ENCODE peak calls at places on chromosomes 12 and 14, in six cellular contexts. J is body of pancreas, D is erythroblast, I is HCT116, T is heart left ventricle, H is A549. F is an unnamed sample.

GRCh38 chr12:106645465-106646330 is 62.9 kb downstream of the RFX4 start:
- DNase-seq in J (no peak), T (no peak), I (no peak), H (no peak), D (no peak), F (no peak)

GRCh38 chr12:16939871-16940306 is 333.9 kb upstream of the LMO3 start:
- DNase-seq in D (peak; percentile 64), H (peak; percentile 56), I (peak; percentile 78), T (no peak), J (peak; percentile 85), F (peak; percentile 19)

GRCh38 chr14:33796356-33796755 is 154.5 kb downstream of the EGLN3 start:
- DNase-seq in I (no peak), J (no peak), T (no peak), H (no peak), D (no peak), F (no peak)

GRCh38 chr12:26138860-26139259 is 14.0 kb upstream of the BHLHE41 start:
- DNase-seq in T (no peak), D (no peak), J (no peak), H (no peak), I (no peak), F (no peak)

GRCh38 chr14:68986225-68986624 is 7.1 kb upstream of the ACTN1 start:
- DNase-seq in D (no peak), J (no peak), T (no peak), I (no peak), H (no peak), F (no peak)

GRCh38 chr12:65004270-65004669 is 116.8 kb downstream of the WIF1 start:
- DNase-seq in I (no peak), J (no peak), H (no peak), D (no peak), T (no peak), F (no peak)

GRCh38 chr14:55710506-55711041 is 130.6 kb downstream of the KTN1 start:
- DNase-seq in T (no peak), I (no peak), J (no peak), H (no peak), D (no peak), F (no peak)

GRCh38 chr12:19529933-19530630 is 90.8 kb downstream of the AEBP2 start:
- DNase-seq in J (no peak), T (no peak), H (no peak), I (no peak), D (no peak), F (peak; percentile 19)

GRCh38 chr14:104665663-104666522 is 23.5 kb upstream of the INF2 start:
- DNase-seq in T (no peak), H (peak; percentile 86), J (peak; percentile 71), I (peak; percentile 91), D (no peak), F (peak; percentile 67)

GRCh38 chr14:92952497-92953298 is 29.7 kb downstream of the CHGA start:
- DNase-seq in T (peak; percentile 36), I (no peak), H (no peak), D (no peak), J (no peak), F (no peak)

GRCh38 chr14:105879867-105880561 is 353.6 kb downstream of the TMEM121 start:
- DNase-seq in H (no peak), D (no peak), J (no peak), I (no peak), T (no peak), F (no peak)

GRCh38 chr14:31024577-31025334 is 693 bp upstream of the AP4S1 start:
- DNase-seq in H (no peak), T (no peak), D (no peak), J (no peak), I (no peak), F (no peak)

GRCh38 chr12:25459541-25459951 is 93.5 kb downstream of the LMNTD1 start:
- DNase-seq in D (no peak), J (no peak), I (no peak), H (no peak), T (peak; percentile 9), F (no peak)

GRCh38 chr12:109305547-109305946 is 3.5 kb downstream of the FOXN4 start:
- DNase-seq in H (no peak), D (no peak), T (no peak), I (no peak), J (no peak), F (no peak)

GRCh38 chr14:95507174-95507573 is 9.3 kb downstream of the SYNE3 start:
- DNase-seq in H (no peak), I (no peak), D (peak; percentile 24), T (peak; percentile 73), J (peak; percentile 71), F (peak; percentile 90)

GRCh38 chr12:62891805-62892549 is 43.0 kb downstream of the PPM1H start:
- DNase-seq in J (no peak), D (peak; percentile 38), I (no peak), H (no peak), T (no peak), F (no peak)

GRCh38 chr12:117329756-117330155 is 31.7 kb downstream of the NOS1 start:
- DNase-seq in I (no peak), T (no peak), H (no peak), J (no peak), D (no peak), F (no peak)

GRCh38 chr14:75125617-75126016 is 1.2 kb downstream of the NEK9 start:
- DNase-seq in J (no peak), I (no peak), T (no peak), H (no peak), D (peak; percentile 26), F (no peak)

GRCh38 chr12:52952082-52952801 is 3.3 kb downstream of the KRT18 start:
- DNase-seq in H (no peak), I (no peak), D (no peak), J (peak; percentile 92), T (no peak), F (no peak)

GRCh38 chr14:34081576-34082136 is 130.8 kb upstream of the EGLN3 start:
- DNase-seq in J (peak; percentile 67), I (peak; percentile 57), T (no peak), H (peak; percentile 56), D (no peak), F (no peak)

GRCh38 chr14:24081739-24082204 is 10.4 kb downstream of the CPNE6 start:
- DNase-seq in J (no peak), T (no peak), D (no peak), H (no peak), I (no peak), F (no peak)

GRCh38 chr12:2375871-2376270 is 323.1 kb downstream of the CACNA1C start:
- DNase-seq in J (no peak), T (no peak), D (no peak), H (no peak), I (no peak), F (no peak)

GRCh38 chr14:100525615-100526014 is 61.6 kb downstream of the BEGAIN start:
- DNase-seq in H (no peak), J (no peak), I (no peak), T (no peak), D (no peak), F (no peak)

GRCh38 chr14:69238883-69239282 is 21.1 kb upstream of the GALNT16 start:
- DNase-seq in I (no peak), J (no peak), H (no peak), T (no peak), D (no peak), F (no peak)

GRCh38 chr12:32252199-32253073 is 145.8 kb downstream of the BICD1 start:
- DNase-seq in H (no peak), D (no peak), T (no peak), I (no peak), J (no peak), F (no peak)

GRCh38 chr14:36516719-36517241 is 3.3 kb downstream of the NKX2-1 start:
- DNase-seq in I (no peak), J (no peak), D (no peak), H (no peak), T (no peak), F (no peak)

GRCh38 chr14:81344461-81345160 is 55.5 kb downstream of the STON2 start:
- DNase-seq in H (no peak), J (no peak), T (no peak), I (no peak), D (no peak), F (no peak)

GRCh38 chr12:45988259-45988658 is 2.1 kb downstream of the SCAF11 start:
- DNase-seq in I (no peak), H (no peak), D (peak; percentile 10), T (no peak), J (no peak), F (no peak)
- TF ChIP-seq POLR2A in I (no peak), H (no peak), D (no peak), T (no peak), J (no peak), F (no peak)

GRCh38 chr12:67268896-67269631 is at the start of gene CAND1:
- DNase-seq in H (peak; percentile 95), I (peak; percentile 99), J (peak; percentile 98), T (peak; percentile 98), D (peak; percentile 99), F (peak; percentile 70)
- TF ChIP-seq POLR2A in H (peak; percentile 73), I (peak; percentile 53), J (peak; percentile 84), T (no peak), D (peak; percentile 86), F (peak; percentile 75)

DNA sequence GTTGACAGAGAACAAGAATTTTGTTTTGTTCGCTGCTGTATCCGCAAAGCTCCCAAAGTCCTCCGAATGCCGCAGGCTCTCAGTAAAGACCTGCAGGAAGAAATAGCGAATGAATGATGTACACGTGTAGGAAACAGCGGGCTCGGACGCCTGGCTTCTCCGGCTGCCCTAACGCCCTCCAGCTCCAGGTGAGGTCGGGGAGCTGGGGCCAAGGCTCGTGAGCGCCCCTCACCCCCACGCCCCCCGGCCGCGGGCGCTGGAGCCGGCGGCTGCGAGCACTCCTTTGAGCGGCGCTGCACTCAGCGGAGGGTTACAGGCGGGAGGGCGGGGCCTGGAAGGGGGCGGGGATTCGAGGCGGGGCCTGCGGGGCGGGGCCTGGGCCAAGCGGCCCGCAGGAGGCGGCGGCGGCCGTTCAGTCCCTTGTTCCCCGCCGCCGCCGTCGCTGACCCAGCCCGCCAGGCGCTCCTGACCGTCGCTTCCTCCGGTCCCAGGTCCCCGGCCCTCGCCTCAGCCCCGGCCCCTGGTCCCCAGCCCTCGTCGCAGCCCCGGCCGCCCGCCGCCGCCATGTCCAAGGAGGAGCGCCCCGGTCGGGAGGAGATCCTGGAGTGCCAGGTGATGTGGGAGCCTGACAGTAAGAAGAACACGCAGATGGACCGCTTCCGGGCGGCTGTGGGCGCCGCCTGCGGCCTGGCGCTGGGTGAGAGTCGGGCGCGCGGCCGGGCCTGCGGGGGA is at the start of gene AACS:
- DNase-seq in H (peak; percentile 83), D (peak; percentile 91), J (peak; percentile 71), I (peak; percentile 45), T (peak; percentile 82), F (peak; percentile 90)
- TF ChIP-seq POLR2A in H (peak; percentile 72), D (peak; percentile 54), J (peak; percentile 53), I (peak; percentile 0), T (no peak), F (peak; percentile 48)

DNA sequence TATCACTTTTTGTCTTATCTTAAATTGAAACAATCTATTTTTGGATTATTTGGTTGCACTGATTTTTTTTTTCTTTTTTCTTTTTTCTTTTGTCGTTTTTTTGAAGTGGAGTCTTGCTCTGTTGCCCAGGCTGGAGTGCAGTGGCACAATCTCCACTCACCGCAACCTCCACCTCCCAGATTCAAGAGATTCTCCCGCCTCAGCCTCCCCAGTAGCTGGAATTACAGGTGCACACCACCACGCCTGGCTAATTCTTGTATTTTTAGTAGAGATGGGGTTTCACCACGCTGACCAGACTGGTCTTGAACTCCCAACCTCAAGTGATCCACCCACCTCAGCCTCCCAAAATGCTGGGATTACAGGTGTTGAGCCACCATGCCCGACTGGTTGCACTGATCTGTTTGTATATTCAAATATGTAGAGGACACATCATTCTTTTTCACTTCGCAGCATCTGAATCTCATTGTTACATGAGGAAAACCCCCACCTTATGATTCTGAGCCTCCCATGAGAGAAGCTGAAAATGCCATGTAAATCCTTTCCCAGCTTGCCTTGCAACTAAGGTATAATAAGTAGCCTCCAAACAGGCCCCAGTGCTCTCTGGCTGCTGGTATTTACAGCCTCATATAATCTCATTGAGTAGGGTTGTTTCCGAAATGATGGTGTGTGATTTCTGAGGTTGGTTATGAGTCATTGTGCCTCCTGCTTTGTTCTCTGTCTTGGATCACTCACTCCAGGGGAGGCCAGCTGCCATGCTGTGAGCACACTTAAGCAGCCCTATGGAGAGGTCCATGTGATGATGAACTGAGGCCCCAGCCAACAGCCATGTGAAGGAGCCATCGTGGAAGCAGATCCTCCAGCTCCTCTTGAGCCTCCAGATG is 5.2 kb upstream of the HSP90B1 start:
- DNase-seq in D (no peak), H (no peak), J (no peak), I (peak; percentile 39), T (no peak), F (peak; percentile 45)
- TF ChIP-seq POLR2A in D (no peak), H (no peak), J (no peak), I (no peak), T (no peak), F (no peak)

F was measured in H54.